ENCODE peak calls at places on chromosomes 16 and 17, in seven cellular contexts. Z is choroid plexus epithelial cell, I is progenitor cell of endocrine pancreas, K is memory B cell, P is transverse colon, U is NCI-H2081, R is left lung. Y is an unnamed sample.

GRCh38 chr16:86297391-86297790 is 212.9 kb upstream of the FOXF1 start:
- DNase-seq in P (no peak), R (peak), I (no peak), Z (peak), U (no peak), K (no peak), Y (no peak)

GRCh38 chr16:50711862-50712567 is 18.6 kb downstream of the NOD2 start:
- DNase-seq in I (no peak), K (no peak), U (no peak), R (no peak), Z (no peak), P (no peak), Y (no peak)

GRCh38 chr17:48751172-48751571 is 22.6 kb upstream of the HOXB13 start:
- DNase-seq in R (no peak), I (no peak), U (no peak), Z (no peak), P (no peak), K (no peak), Y (no peak)

GRCh38 chr16:78669994-78670393 is 570.5 kb downstream of the WWOX start:
- DNase-seq in Z (no peak), U (no peak), P (no peak), R (no peak), K (no peak), I (no peak), Y (no peak)

GRCh38 chr17:7839890-7840260 is 5.9 kb downstream of the KDM6B start:
- DNase-seq in P (no peak), U (no peak), R (no peak), K (no peak), Z (peak), I (no peak), Y (no peak)

GRCh38 chr17:8447816-8448215 is 12.1 kb downstream of the NDEL1 start:
- DNase-seq in U (no peak), I (no peak), P (no peak), R (no peak), K (no peak), Z (no peak), Y (no peak)

GRCh38 chr17:71828182-71828596 is 292.6 kb upstream of the SOX9 start:
- DNase-seq in Z (peak), I (no peak), U (peak), R (no peak), K (no peak), P (no peak), Y (no peak)

GRCh38 chr16:1874854-1875253 is 2.9 kb upstream of the MEIOB start:
- DNase-seq in Z (no peak), I (no peak), K (no peak), P (no peak), U (no peak), R (no peak), Y (no peak)

GRCh38 chr17:31584436-31585279 is 193.2 kb downstream of the RAB11FIP4 start:
- DNase-seq in Z (no peak), K (no peak), R (no peak), U (no peak), P (no peak), I (no peak), Y (no peak)

GRCh38 chr16:89114159-89114981 is 20.7 kb downstream of the ACSF3 start:
- DNase-seq in K (no peak), R (peak), I (no peak), P (peak), Z (peak), U (no peak), Y (peak)

GRCh38 chr16:70686376-70687171 is 721 bp upstream of the MTSS2 start:
- DNase-seq in P (no peak), I (no peak), U (no peak), R (no peak), Z (no peak), K (no peak), Y (no peak)

GRCh38 chr16:12321363-12321762 is 344.8 kb downstream of the SNX29 start:
- DNase-seq in U (no peak), P (no peak), R (no peak), I (no peak), K (no peak), Z (no peak), Y (peak)

Y was measured in DND-41.